ENCODE peak calls at places on chromosome 19, in five cellular contexts. T is mesenchymal stem cell, C is H9, G is neuronal stem cell, Q is trophoblast cell. D is an unnamed sample.

GRCh38 chr19:41133260-41133659 is 19.0 kb downstream of the CYP2F1 start:
- DNase-seq in T (no peak), C (no peak), G (no peak), Q (no peak), D (no peak)

GRCh38 chr19:49212302-49212701 is 54.7 kb downstream of the TRPM4 start:
- DNase-seq in T (no peak), C (no peak), G (no peak), Q (no peak), D (no peak)

GRCh38 chr19:16922592-16922934 is 33.8 kb downstream of the F2RL3 start:
- DNase-seq in T (no peak), C (no peak), G (no peak), Q (no peak), D (no peak)

GRCh38 chr19:40139533-40140287 is 49.0 kb upstream of the ZNF780A start:
- DNase-seq in T (peak; percentile 72), C (no peak), G (peak; percentile 31), Q (peak; percentile 76), D (peak; percentile 47)

GRCh38 chr19:27997069-27997468 is 1215.9 kb downstream of the UQCRFS1 start:
- DNase-seq in T (no peak), C (no peak), G (no peak), Q (no peak), D (no peak)

GRCh38 chr19:31085125-31085524 is 264.1 kb downstream of the TSHZ3 start:
- DNase-seq in T (no peak), C (no peak), G (no peak), Q (no peak), D (no peak)

GRCh38 chr19:12611361-12611699 is 610 bp downstream of the ZNF791 start:
- DNase-seq in T (peak; percentile 90), C (peak; percentile 66), G (peak; percentile 57), Q (peak; percentile 84), D (peak; percentile 62)

GRCh38 chr19:10189631-10190425 is 4.9 kb downstream of the DNMT1 start:
- DNase-seq in T (no peak), C (no peak), G (no peak), Q (no peak), D (no peak)

GRCh38 chr19:51158474-51159129 is 16.5 kb downstream of the SIGLEC7 start:
- DNase-seq in T (peak; percentile 21), C (peak; percentile 80), G (peak; percentile 31), Q (peak; percentile 39), D (peak; percentile 95)

GRCh38 chr19:37468961-37469777 is at the start of gene ZNF570:
- DNase-seq in T (peak; percentile 90), C (peak; percentile 87), G (peak; percentile 82), Q (peak; percentile 92), D (peak; percentile 59)

GRCh38 chr19:6866646-6867255 is 20.6 kb upstream of the ADGRE1 start:
- DNase-seq in T (no peak), C (no peak), G (no peak), Q (no peak), D (no peak)

GRCh38 chr19:50679177-50680125 is 30.2 kb downstream of the C19orf81 start:
- DNase-seq in T (peak; percentile 8), C (peak; percentile 86), G (peak; percentile 67), Q (peak; percentile 64), D (no peak)

GRCh38 chr19:7442423-7442822 is 46.4 kb downstream of the PEX11G start:
- DNase-seq in T (no peak), C (no peak), G (no peak), Q (no peak), D (no peak)

GRCh38 chr19:29672933-29673336 is 7.7 kb downstream of the PLEKHF1 start:
- DNase-seq in T (no peak), C (no peak), G (no peak), Q (no peak), D (no peak)

GRCh38 chr19:54431255-54431838 is 16.1 kb downstream of the TTYH1 start:
- DNase-seq in T (no peak), C (no peak), G (no peak), Q (no peak), D (no peak)

GRCh38 chr19:50461066-50461875 is 15.0 kb upstream of the EMC10 start:
- DNase-seq in T (peak; percentile 68), C (peak; percentile 81), G (peak; percentile 71), Q (peak; percentile 81), D (peak; percentile 84)

GRCh38 chr19:3233831-3234230 is 9.4 kb downstream of the CELF5 start:
- DNase-seq in T (no peak), C (peak; percentile 42), G (no peak), Q (no peak), D (no peak)

GRCh38 chr19:3231288-3231687 is 6.8 kb downstream of the CELF5 start:
- DNase-seq in T (no peak), C (no peak), G (no peak), Q (no peak), D (no peak)

GRCh38 chr19:3234800-3235199 is 10.3 kb downstream of the CELF5 start:
- DNase-seq in T (no peak), C (peak; percentile 69), G (no peak), Q (peak; percentile 21), D (peak; percentile 93)

GRCh38 chr19:3229888-3230496 is 5.5 kb downstream of the CELF5 start:
- DNase-seq in T (no peak), C (no peak), G (no peak), Q (no peak), D (no peak)

DNA sequence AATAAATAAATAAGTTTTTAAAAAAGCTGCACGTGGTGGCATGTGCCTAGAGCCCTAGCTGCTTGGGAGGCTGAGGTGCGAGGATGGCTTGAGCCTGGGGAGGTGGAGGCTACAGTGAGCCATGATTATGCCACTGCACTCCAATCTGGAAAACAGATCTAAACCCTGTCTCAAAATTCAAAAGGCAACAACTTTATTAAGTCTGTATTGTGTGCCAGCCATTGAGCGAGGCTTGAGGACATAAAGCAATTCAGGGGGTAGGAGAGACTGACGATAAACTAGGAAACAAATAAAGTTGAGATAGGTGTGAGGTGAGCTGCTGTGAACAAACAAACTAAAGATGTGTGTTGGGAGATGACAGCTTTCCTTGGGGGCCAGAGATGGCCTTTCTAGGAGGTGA is 8.7 kb downstream of the CELF5 start:
- DNase-seq in T (no peak), C (no peak), G (no peak), Q (no peak), D (no peak)
- H2BK12ac ChIP-seq in T (no peak overlapping the region), C (no peak overlapping the region), G (no peak overlapping the region), Q (no peak overlapping the region), D (no peak overlapping the region)

GRCh38 chr19:4597278-4597974 is 37.9 kb upstream of the SEMA6B start:
- DNase-seq in T (no peak), C (no peak), G (no peak), Q (no peak), D (peak; percentile 87)

GRCh38 chr19:4594199-4594598 is 34.7 kb upstream of the SEMA6B start:
- DNase-seq in T (peak; percentile 10), C (no peak), G (no peak), Q (peak; percentile 12), D (no peak)

GRCh38 chr19:4598712-4599111 is 39.2 kb upstream of the SEMA6B start:
- DNase-seq in T (no peak), C (no peak), G (no peak), Q (no peak), D (no peak)

GRCh38 chr19:4597975-4598671 is 38.6 kb upstream of the SEMA6B start:
- DNase-seq in T (peak; percentile 57), C (peak; percentile 83), G (peak; percentile 77), Q (no peak), D (no peak)

GRCh38 chr19:4596033-4596904 is 36.8 kb upstream of the SEMA6B start:
- DNase-seq in T (no peak), C (peak; percentile 77), G (no peak), Q (peak; percentile 14), D (no peak)
- H2BK12ac ChIP-seq in T (no peak overlapping the region), C (no peak overlapping the region), G (no peak overlapping the region), Q (no peak overlapping the region), D (no peak overlapping the region)

GRCh38 chr19:47070756-47071155 is 22.3 kb upstream of the TMEM160 start:
- DNase-seq in T (no peak), C (no peak), G (no peak), Q (no peak), D (no peak)
- H2BK12ac ChIP-seq in T (no peak overlapping the region), C (no peak overlapping the region), G (no peak overlapping the region), Q (no peak overlapping the region), D (no peak overlapping the region)

GRCh38 chr19:13639342-13639929 is 124.9 kb upstream of the MRI1 start:
- DNase-seq in T (no peak), C (no peak), G (no peak), Q (peak; percentile 29), D (no peak)

GRCh38 chr19:13640611-13641010 is 123.7 kb upstream of the MRI1 start:
- DNase-seq in T (no peak), C (no peak), G (no peak), Q (no peak), D (no peak)

GRCh38 chr19:13646758-13647157 is 117.6 kb upstream of the MRI1 start:
- DNase-seq in T (no peak), C (no peak), G (no peak), Q (no peak), D (no peak)

GRCh38 chr19:13644648-13645047 is 119.7 kb upstream of the MRI1 start:
- DNase-seq in T (no peak), C (no peak), G (no peak), Q (no peak), D (no peak)
- H2BK12ac ChIP-seq in T (no peak overlapping the region), C (no peak overlapping the region), G (no peak overlapping the region), Q (no peak overlapping the region), D (no peak overlapping the region)

GRCh38 chr19:18001837-18002345 is 6.1 kb upstream of the ARRDC2 start:
- DNase-seq in T (no peak), C (no peak), G (no peak), Q (no peak), D (no peak)
- H2BK12ac ChIP-seq in T (no peak overlapping the region), C (no peak overlapping the region), G (peak overlapping the region; percentile 60), Q (no peak overlapping the region), D (no peak overlapping the region)